ENCODE peak calls at places on chromosomes 7 and 10, in seven cellular contexts. Z is OCI-LY7; X is NCI-H1092 treated with DMSO at 0.1 percent for 48 hours; I is HT1080; P is activated T-cell treated with anti-CD3 and anti-CD28 coated beads, Interleukin-2, amount 50 U/mL, for 4 hours; R is left cardiac atrium; N is DMS153. Y is an unnamed sample.

GRCh38 chr10:102813734-102814455 is 23.3 kb downstream of the CYP17A1 start:
- DNase-seq in Z (no peak), X (no peak), I (no peak), P (no peak), R (peak), N (no peak), Y (peak)

GRCh38 chr7:4774804-4775280 is 581 bp upstream of the AP5Z1 start:
- DNase-seq in Z (no peak), X (peak), I (no peak), P (no peak), R (no peak), N (no peak), Y (no peak)

GRCh38 chr7:26419198-26419597 is 127.5 kb downstream of the SNX10 start:
- DNase-seq in Z (no peak), X (no peak), I (no peak), P (no peak), R (no peak), N (no peak), Y (no peak)

GRCh38 chr7:124764847-124765400 is 668 bp downstream of the GPR37 start:
- DNase-seq in Z (no peak), X (no peak), I (peak), P (no peak), R (peak), N (no peak), Y (no peak)

GRCh38 chr10:70493660-70494234 is 15.2 kb downstream of the PALD1 start:
- DNase-seq in Z (peak), X (no peak), I (no peak), P (no peak), R (no peak), N (no peak), Y (peak)

GRCh38 chr7:2684501-2684900 is 3.5 kb upstream of the AMZ1 start:
- DNase-seq in Z (no peak), X (no peak), I (no peak), P (no peak), R (no peak), N (no peak), Y (no peak)

GRCh38 chr7:64877714-64878610 is 25.1 kb upstream of the ZNF273 start:
- DNase-seq in Z (no peak), X (no peak), I (no peak), P (no peak), R (no peak), N (no peak), Y (no peak)

GRCh38 chr10:119663866-119664698 is 12.9 kb downstream of the BAG3 start:
- DNase-seq in Z (no peak), X (no peak), I (no peak), P (no peak), R (no peak), N (no peak), Y (no peak)

GRCh38 chr10:125605167-125605566 is 77.8 kb downstream of the TEX36 start:
- DNase-seq in Z (no peak), X (no peak), I (no peak), P (no peak), R (no peak), N (no peak), Y (no peak)

GRCh38 chr7:69603937-69604494 is 5.7 kb downstream of the AUTS2 start:
- DNase-seq in Z (peak), X (no peak), I (no peak), P (no peak), R (no peak), N (no peak), Y (no peak)

GRCh38 chr7:129801882-129802281 is 150.9 kb downstream of the UBE2H start:
- DNase-seq in Z (no peak), X (no peak), I (no peak), P (no peak), R (no peak), N (peak), Y (no peak)

GRCh38 chr7:80036107-80036506 is 98.5 kb upstream of the GNAI1 start:
- DNase-seq in Z (no peak), X (no peak), I (no peak), P (no peak), R (no peak), N (no peak), Y (no peak)

GRCh38 chr7:135316648-135317313 is 83.1 kb downstream of the STRA8 start:
- DNase-seq in Z (no peak), X (no peak), I (no peak), P (no peak), R (peak), N (no peak), Y (no peak)

GRCh38 chr10:71396084-71396713 is 521 bp upstream of the CDH23 start:
- DNase-seq in Z (no peak), X (peak), I (peak), P (peak), R (peak), N (peak), Y (peak)

GRCh38 chr7:21099432-21099831 is 312.7 kb upstream of the SP8 start:
- DNase-seq in Z (no peak), X (no peak), I (peak), P (no peak), R (no peak), N (no peak), Y (no peak)

GRCh38 chr7:24660541-24660940 is 87.3 kb downstream of the PALS2 start:
- DNase-seq in Z (no peak), X (no peak), I (no peak), P (no peak), R (no peak), N (no peak), Y (no peak)

GRCh38 chr10:83076443-83076842 is 1062.9 kb upstream of the GHITM start:
- DNase-seq in Z (no peak), X (no peak), I (peak), P (no peak), R (no peak), N (no peak), Y (no peak)

GRCh38 chr10:129114588-129114987 is 352.5 kb upstream of the MGMT start:
- DNase-seq in Z (no peak), X (no peak), I (no peak), P (no peak), R (no peak), N (no peak), Y (no peak)

GRCh38 chr7:151494569-151495284 is 25.0 kb downstream of the RHEB start:
- DNase-seq in Z (no peak), X (no peak), I (no peak), P (no peak), R (no peak), N (no peak), Y (no peak)

GRCh38 chr7:124152859-124153692 is 120.2 kb upstream of the TMEM229A start:
- DNase-seq in Z (peak), X (peak), I (peak), P (no peak), R (no peak), N (no peak), Y (no peak)

GRCh38 chr7:35695987-35696386 is 1.1 kb upstream of the HERPUD2 start:
- DNase-seq in Z (no peak), X (no peak), I (no peak), P (no peak), R (no peak), N (no peak), Y (no peak)

GRCh38 chr7:124782335-124782734 is 16.7 kb upstream of the GPR37 start:
- DNase-seq in Z (no peak), X (no peak), I (no peak), P (no peak), R (no peak), N (no peak), Y (no peak)

GRCh38 chr10:124983321-124983720 is 41.4 kb downstream of the ZRANB1 start:
- DNase-seq in Z (no peak), X (no peak), I (peak), P (no peak), R (no peak), N (no peak), Y (no peak)

GRCh38 chr10:116732546-116732945 is 9.8 kb downstream of the HSPA12A start:
- DNase-seq in Z (no peak), X (no peak), I (no peak), P (no peak), R (no peak), N (no peak), Y (no peak)

GRCh38 chr10:124259139-124259825 is 159.4 kb downstream of the OAT start:
- DNase-seq in Z (peak), X (no peak), I (peak), P (no peak), R (no peak), N (no peak), Y (no peak)

GRCh38 chr10:77392236-77392721 is 245.3 kb downstream of the KCNMA1 start:
- DNase-seq in Z (no peak), X (no peak), I (peak), P (no peak), R (no peak), N (peak), Y (no peak)

GRCh38 chr7:22566176-22566575 is 66.2 kb upstream of the STEAP1B start:
- DNase-seq in Z (no peak), X (no peak), I (no peak), P (no peak), R (no peak), N (no peak), Y (no peak)